ENCODE peak calls at places on chromosomes 16 and 17, in four cellular contexts. One of them, this sample, is unnamed. For H3K36me3, the result is how much of the 10 kb centered on the place peaks cover.

GRCh38 chr16:21256636-21257035 is 21.5 kb downstream of the CRYM start:
- DNase-seq in sigmoid colon: no peak
- DNase-seq in HepG2: no peak
- DNase-seq in H1: no peak
- DNase-seq in this sample: no peak

GRCh38 chr16:16006650-16007049 is 57.2 kb downstream of the ABCC1 start:
- DNase-seq in sigmoid colon: no peak
- DNase-seq in HepG2: no peak
- DNase-seq in H1: no peak
- DNase-seq in this sample: no peak

GRCh38 chr16:79451196-79451816 is 149.2 kb downstream of the MAF start:
- DNase-seq in sigmoid colon: no peak
- DNase-seq in HepG2: no peak
- DNase-seq in H1: no peak
- DNase-seq in this sample: no peak

GRCh38 chr16:22375117-22375962 is 921 bp upstream of the CDR2 start:
- DNase-seq in sigmoid colon: no peak
- DNase-seq in HepG2: peak
- DNase-seq in H1: no peak
- DNase-seq in this sample: no peak

GRCh38 chr17:2054740-2055493 is at the start of gene HIC1:
- DNase-seq in sigmoid colon: peak
- DNase-seq in HepG2: peak
- DNase-seq in H1: peak
- DNase-seq in this sample: peak

GRCh38 chr17:75473246-75473645 is 16.8 kb downstream of the TMEM94 start:
- DNase-seq in sigmoid colon: no peak
- DNase-seq in HepG2: no peak
- DNase-seq in H1: no peak
- DNase-seq in this sample: no peak

GRCh38 chr16:51062039-51062438 is 89.0 kb downstream of the SALL1 start:
- DNase-seq in sigmoid colon: no peak
- DNase-seq in HepG2: peak
- DNase-seq in H1: no peak
- DNase-seq in this sample: no peak

GRCh38 chr16:81945665-81946064 is 65.6 kb downstream of the SDR42E1 start:
- DNase-seq in sigmoid colon: no peak
- DNase-seq in HepG2: no peak
- DNase-seq in H1: no peak
- DNase-seq in this sample: no peak

GRCh38 chr17:77693301-77693700 is 265.2 kb upstream of the TNRC6C start:
- DNase-seq in sigmoid colon: no peak
- DNase-seq in HepG2: no peak
- DNase-seq in H1: no peak
- DNase-seq in this sample: no peak

GRCh38 chr17:36722121-36722902 is 120.9 kb downstream of the MRM1 start:
- DNase-seq in sigmoid colon: peak
- DNase-seq in HepG2: no peak
- DNase-seq in H1: peak
- DNase-seq in this sample: no peak

GRCh38 chr17:80289631-80290030 is 29.0 kb downstream of the RNF213 start:
- DNase-seq in sigmoid colon: no peak
- DNase-seq in HepG2: no peak
- DNase-seq in H1: no peak
- DNase-seq in this sample: no peak

GRCh38 chr16:17470871-17471744 is at the start of gene XYLT1:
- DNase-seq in sigmoid colon: peak
- DNase-seq in HepG2: no peak
- DNase-seq in H1: peak
- DNase-seq in this sample: peak

GRCh38 chr16:50068550-50068949 is 2.8 kb downstream of the HEATR3 start:
- DNase-seq in sigmoid colon: no peak
- DNase-seq in HepG2: no peak
- DNase-seq in H1: no peak
- DNase-seq in this sample: no peak

GRCh38 chr17:2594657-2595085 is 1.2 kb downstream of the PAFAH1B1 start:
- DNase-seq in sigmoid colon: no peak
- DNase-seq in HepG2: no peak
- DNase-seq in H1: no peak
- DNase-seq in this sample: no peak

GRCh38 chr17:53792997-53793396 is 29.7 kb upstream of the KIF2B start:
- DNase-seq in sigmoid colon: no peak
- DNase-seq in HepG2: no peak
- DNase-seq in H1: no peak
- DNase-seq in this sample: no peak
- H3K36me3 ChIP-seq in sigmoid colon: under half
- H3K36me3 ChIP-seq in HepG2: under half
- H3K36me3 ChIP-seq in H1: under half
- H3K36me3 ChIP-seq in this sample: under half

GRCh38 chr17:44828919-44829557 is 1.0 kb downstream of the GJC1 start:
- DNase-seq in sigmoid colon: no peak
- DNase-seq in HepG2: no peak
- DNase-seq in H1: no peak
- DNase-seq in this sample: no peak
- TF ChIP-seq POLR2AphosphoS5 in sigmoid colon: peak
- TF ChIP-seq POLR2AphosphoS5 in HepG2: no peak
- TF ChIP-seq POLR2AphosphoS5 in H1: no peak
- TF ChIP-seq POLR2AphosphoS5 in this sample: peak

GRCh38 chr17:61980535-61980934 is 52.8 kb upstream of the INTS2 start:
- DNase-seq in sigmoid colon: no peak
- DNase-seq in HepG2: no peak
- DNase-seq in H1: no peak
- DNase-seq in this sample: no peak
- H3K36me3 ChIP-seq in sigmoid colon: under half
- H3K36me3 ChIP-seq in HepG2: half or more
- H3K36me3 ChIP-seq in H1: under half
- H3K36me3 ChIP-seq in this sample: under half

GRCh38 chr16:69366431-69366830 is 14.8 kb upstream of the TMED6 start:
- DNase-seq in sigmoid colon: no peak
- DNase-seq in HepG2: no peak
- DNase-seq in H1: no peak
- DNase-seq in this sample: no peak

GRCh38 chr16:69364088-69364487 is 12.5 kb upstream of the TMED6 start:
- DNase-seq in sigmoid colon: no peak
- DNase-seq in HepG2: no peak
- DNase-seq in H1: no peak
- DNase-seq in this sample: no peak

GRCh38 chr16:69365901-69366300 is 14.3 kb upstream of the TMED6 start:
- DNase-seq in sigmoid colon: no peak
- DNase-seq in HepG2: no peak
- DNase-seq in H1: no peak
- DNase-seq in this sample: no peak

GRCh38 chr16:69367980-69368379 is 16.4 kb upstream of the TMED6 start:
- DNase-seq in sigmoid colon: no peak
- DNase-seq in HepG2: no peak
- DNase-seq in H1: no peak
- DNase-seq in this sample: no peak

DNA sequence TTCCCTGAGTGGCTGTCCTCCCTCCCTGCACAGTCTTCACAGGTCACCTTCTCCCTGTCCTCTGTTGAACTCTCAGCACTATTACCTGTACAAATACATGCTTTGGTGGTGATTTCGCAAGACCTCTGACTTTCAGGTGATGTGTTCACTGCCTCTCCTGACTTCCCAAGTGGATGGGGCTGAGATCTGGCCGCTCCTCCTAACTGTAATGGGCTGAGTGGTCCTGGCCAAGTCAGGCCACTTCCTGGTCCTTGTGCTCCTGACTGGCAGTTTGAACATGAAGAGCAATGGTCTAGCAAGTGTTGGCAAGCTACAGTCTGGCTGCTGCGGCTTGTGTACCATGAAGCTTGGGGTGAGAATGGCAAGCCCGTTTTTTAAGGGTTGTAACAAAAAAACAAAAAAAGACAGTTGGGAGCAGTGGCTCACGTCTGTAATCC is 11.7 kb upstream of the TMED6 start:
- DNase-seq in sigmoid colon: no peak
- DNase-seq in HepG2: peak
- DNase-seq in H1: no peak
- DNase-seq in this sample: no peak
- TF ChIP-seq POLR2AphosphoS5 in sigmoid colon: no peak
- TF ChIP-seq POLR2AphosphoS5 in HepG2: no peak
- TF ChIP-seq POLR2AphosphoS5 in H1: no peak
- TF ChIP-seq POLR2AphosphoS5 in this sample: no peak

GRCh38 chr17:82236142-82236971 is 7.5 kb downstream of the SLC16A3 start:
- DNase-seq in sigmoid colon: peak
- DNase-seq in HepG2: peak
- DNase-seq in H1: peak
- DNase-seq in this sample: no peak
- H3K36me3 ChIP-seq in sigmoid colon: under half
- H3K36me3 ChIP-seq in HepG2: under half
- H3K36me3 ChIP-seq in H1: under half
- H3K36me3 ChIP-seq in this sample: under half

GRCh38 chr16:75306102-75306762 is 54.8 kb upstream of the BCAR1 start:
- DNase-seq in sigmoid colon: no peak
- DNase-seq in HepG2: peak
- DNase-seq in H1: no peak
- DNase-seq in this sample: no peak
- TF ChIP-seq POLR2AphosphoS5 in sigmoid colon: no peak
- TF ChIP-seq POLR2AphosphoS5 in HepG2: peak
- TF ChIP-seq POLR2AphosphoS5 in H1: no peak
- TF ChIP-seq POLR2AphosphoS5 in this sample: no peak

GRCh38 chr16:4407543-4408322 is 8.7 kb downstream of the CORO7 start:
- DNase-seq in sigmoid colon: peak
- DNase-seq in HepG2: no peak
- DNase-seq in H1: no peak
- DNase-seq in this sample: no peak

GRCh38 chr16:4404967-4405696 is 11.3 kb downstream of the CORO7 start:
- DNase-seq in sigmoid colon: peak
- DNase-seq in HepG2: no peak
- DNase-seq in H1: no peak
- DNase-seq in this sample: no peak

GRCh38 chr16:4410335-4411075 is 5.9 kb downstream of the CORO7 start:
- DNase-seq in sigmoid colon: peak
- DNase-seq in HepG2: no peak
- DNase-seq in H1: no peak
- DNase-seq in this sample: peak

GRCh38 chr16:4409081-4409932 is 7.1 kb downstream of the CORO7 start:
- DNase-seq in sigmoid colon: no peak
- DNase-seq in HepG2: no peak
- DNase-seq in H1: peak
- DNase-seq in this sample: peak

DNA sequence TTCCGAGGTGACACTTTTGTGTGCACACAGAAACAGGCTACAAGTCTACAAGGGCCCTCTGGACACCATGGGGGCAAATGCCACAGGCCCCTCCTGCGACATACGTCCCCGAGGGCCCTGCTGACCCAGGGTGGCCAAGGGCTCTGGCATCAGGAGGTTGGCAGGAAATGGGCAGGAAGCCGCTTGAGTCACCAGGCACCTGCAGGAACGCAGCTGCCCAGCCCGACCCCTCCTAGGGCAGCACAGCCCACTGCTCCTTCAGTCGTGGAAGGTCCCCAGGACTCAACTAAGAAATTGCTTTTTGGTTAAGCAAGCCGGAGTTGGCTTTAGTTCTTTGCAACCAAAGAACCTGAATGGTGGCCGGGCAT is 8.1 kb downstream of the CORO7 start:
- DNase-seq in sigmoid colon: no peak
- DNase-seq in HepG2: no peak
- DNase-seq in H1: no peak
- DNase-seq in this sample: no peak
- H3K36me3 ChIP-seq in sigmoid colon: under half
- H3K36me3 ChIP-seq in HepG2: under half
- H3K36me3 ChIP-seq in H1: under half
- H3K36me3 ChIP-seq in this sample: under half

GRCh38 chr16:55364811-55365210 is 40.8 kb downstream of the IRX6 start:
- DNase-seq in sigmoid colon: no peak
- DNase-seq in HepG2: no peak
- DNase-seq in H1: no peak
- DNase-seq in this sample: no peak
- TF ChIP-seq POLR2AphosphoS5 in sigmoid colon: no peak
- TF ChIP-seq POLR2AphosphoS5 in HepG2: no peak
- TF ChIP-seq POLR2AphosphoS5 in H1: no peak
- TF ChIP-seq POLR2AphosphoS5 in this sample: no peak

This sample was measured in breast epithelium.